ENCODE peak calls at places on chromosomes 13 and 19, in seven cellular contexts. One of them, this sample, is unnamed.

GRCh38 chr13:108560092-108560491 is 69.3 kb upstream of the MYO16 start:
- DNase-seq in psoas muscle: no peak
- DNase-seq in left ventricle myocardium inferior: no peak
- DNase-seq in cardiac fibroblast: no peak
- DNase-seq in LNCaP clone FGC: no peak
- DNase-seq in upper lobe of right lung: no peak
- DNase-seq in heart left ventricle: no peak
- DNase-seq in this sample: no peak

GRCh38 chr19:8243146-8243545 is 34.0 kb downstream of the CERS4 start:
- DNase-seq in psoas muscle: no peak
- DNase-seq in left ventricle myocardium inferior: no peak
- DNase-seq in cardiac fibroblast: no peak
- DNase-seq in LNCaP clone FGC: no peak
- DNase-seq in upper lobe of right lung: no peak
- DNase-seq in heart left ventricle: no peak
- DNase-seq in this sample: no peak

GRCh38 chr19:51368366-51369282 is at the start of gene CLDND2:
- DNase-seq in psoas muscle: no peak
- DNase-seq in left ventricle myocardium inferior: no peak
- DNase-seq in cardiac fibroblast: no peak
- DNase-seq in LNCaP clone FGC: no peak
- DNase-seq in upper lobe of right lung: no peak
- DNase-seq in heart left ventricle: no peak
- DNase-seq in this sample: no peak

GRCh38 chr13:31793246-31793645 is 53.9 kb downstream of the RXFP2 start:
- DNase-seq in psoas muscle: no peak
- DNase-seq in left ventricle myocardium inferior: no peak
- DNase-seq in cardiac fibroblast: peak
- DNase-seq in LNCaP clone FGC: peak
- DNase-seq in upper lobe of right lung: no peak
- DNase-seq in heart left ventricle: no peak
- DNase-seq in this sample: peak

GRCh38 chr13:30371649-30372265 is 50.5 kb upstream of the UBE2L5 start:
- DNase-seq in psoas muscle: no peak
- DNase-seq in left ventricle myocardium inferior: no peak
- DNase-seq in cardiac fibroblast: peak
- DNase-seq in LNCaP clone FGC: no peak
- DNase-seq in upper lobe of right lung: no peak
- DNase-seq in heart left ventricle: no peak
- DNase-seq in this sample: peak

GRCh38 chr13:103812966-103813365 is 746.7 kb upstream of the SLC10A2 start:
- DNase-seq in psoas muscle: no peak
- DNase-seq in left ventricle myocardium inferior: no peak
- DNase-seq in cardiac fibroblast: peak
- DNase-seq in LNCaP clone FGC: no peak
- DNase-seq in upper lobe of right lung: no peak
- DNase-seq in heart left ventricle: no peak
- DNase-seq in this sample: no peak

GRCh38 chr19:13712767-13713201 is 51.5 kb upstream of the MRI1 start:
- DNase-seq in psoas muscle: no peak
- DNase-seq in left ventricle myocardium inferior: peak
- DNase-seq in cardiac fibroblast: no peak
- DNase-seq in LNCaP clone FGC: no peak
- DNase-seq in upper lobe of right lung: no peak
- DNase-seq in heart left ventricle: peak
- DNase-seq in this sample: no peak

GRCh38 chr13:110329258-110329657 is 22.2 kb downstream of the COL4A2 start:
- DNase-seq in psoas muscle: no peak
- DNase-seq in left ventricle myocardium inferior: no peak
- DNase-seq in cardiac fibroblast: no peak
- DNase-seq in LNCaP clone FGC: no peak
- DNase-seq in upper lobe of right lung: no peak
- DNase-seq in heart left ventricle: no peak
- DNase-seq in this sample: no peak

GRCh38 chr13:111949311-111949710 is 117.6 kb upstream of the SOX1 start:
- DNase-seq in psoas muscle: no peak
- DNase-seq in left ventricle myocardium inferior: no peak
- DNase-seq in cardiac fibroblast: no peak
- DNase-seq in LNCaP clone FGC: no peak
- DNase-seq in upper lobe of right lung: peak
- DNase-seq in heart left ventricle: no peak
- DNase-seq in this sample: no peak

GRCh38 chr13:79805317-79805716 is 324.4 kb downstream of the NDFIP2 start:
- DNase-seq in psoas muscle: no peak
- DNase-seq in left ventricle myocardium inferior: no peak
- DNase-seq in cardiac fibroblast: no peak
- DNase-seq in LNCaP clone FGC: no peak
- DNase-seq in upper lobe of right lung: no peak
- DNase-seq in heart left ventricle: no peak
- DNase-seq in this sample: no peak

GRCh38 chr13:39786091-39786490 is 130.6 kb downstream of the COG6 start:
- DNase-seq in psoas muscle: no peak
- DNase-seq in left ventricle myocardium inferior: no peak
- DNase-seq in cardiac fibroblast: no peak
- DNase-seq in LNCaP clone FGC: no peak
- DNase-seq in upper lobe of right lung: no peak
- DNase-seq in heart left ventricle: no peak
- DNase-seq in this sample: no peak

GRCh38 chr13:50801087-50801931 is 42.2 kb downstream of the DLEU7 start:
- DNase-seq in psoas muscle: no peak
- DNase-seq in left ventricle myocardium inferior: no peak
- DNase-seq in cardiac fibroblast: peak
- DNase-seq in LNCaP clone FGC: peak
- DNase-seq in upper lobe of right lung: no peak
- DNase-seq in heart left ventricle: peak
- DNase-seq in this sample: peak

GRCh38 chr13:66665991-66666390 is 564.1 kb downstream of the PCDH9 start:
- DNase-seq in psoas muscle: peak
- DNase-seq in left ventricle myocardium inferior: peak
- DNase-seq in cardiac fibroblast: peak
- DNase-seq in LNCaP clone FGC: no peak
- DNase-seq in upper lobe of right lung: peak
- DNase-seq in heart left ventricle: no peak
- DNase-seq in this sample: peak

GRCh38 chr13:68051910-68052309 is 821.8 kb upstream of the PCDH9 start:
- DNase-seq in psoas muscle: no peak
- DNase-seq in left ventricle myocardium inferior: no peak
- DNase-seq in cardiac fibroblast: no peak
- DNase-seq in LNCaP clone FGC: no peak
- DNase-seq in upper lobe of right lung: no peak
- DNase-seq in heart left ventricle: no peak
- DNase-seq in this sample: no peak

GRCh38 chr13:46348976-46349375 is 38.1 kb downstream of the RUBCNL start:
- DNase-seq in psoas muscle: no peak
- DNase-seq in left ventricle myocardium inferior: no peak
- DNase-seq in cardiac fibroblast: peak
- DNase-seq in LNCaP clone FGC: no peak
- DNase-seq in upper lobe of right lung: no peak
- DNase-seq in heart left ventricle: no peak
- DNase-seq in this sample: peak

GRCh38 chr19:58038688-58039204 is 4.9 kb downstream of the ZSCAN1 start:
- DNase-seq in psoas muscle: no peak
- DNase-seq in left ventricle myocardium inferior: no peak
- DNase-seq in cardiac fibroblast: no peak
- DNase-seq in LNCaP clone FGC: no peak
- DNase-seq in upper lobe of right lung: no peak
- DNase-seq in heart left ventricle: no peak
- DNase-seq in this sample: no peak

GRCh38 chr19:5080030-5080644 is 111.2 kb downstream of the KDM4B start:
- DNase-seq in psoas muscle: no peak
- DNase-seq in left ventricle myocardium inferior: no peak
- DNase-seq in cardiac fibroblast: no peak
- DNase-seq in LNCaP clone FGC: no peak
- DNase-seq in upper lobe of right lung: no peak
- DNase-seq in heart left ventricle: no peak
- DNase-seq in this sample: no peak

GRCh38 chr13:73934215-73934623 is 200.0 kb downstream of the KLF12 start:
- DNase-seq in psoas muscle: no peak
- DNase-seq in left ventricle myocardium inferior: no peak
- DNase-seq in cardiac fibroblast: peak
- DNase-seq in LNCaP clone FGC: no peak
- DNase-seq in upper lobe of right lung: no peak
- DNase-seq in heart left ventricle: no peak
- DNase-seq in this sample: no peak

GRCh38 chr13:95367309-95367843 is 66.1 kb upstream of the ABCC4 start:
- DNase-seq in psoas muscle: no peak
- DNase-seq in left ventricle myocardium inferior: no peak
- DNase-seq in cardiac fibroblast: no peak
- DNase-seq in LNCaP clone FGC: no peak
- DNase-seq in upper lobe of right lung: no peak
- DNase-seq in heart left ventricle: no peak
- DNase-seq in this sample: peak

GRCh38 chr19:1245884-1246816 is 2.2 kb upstream of the MIDN start:
- DNase-seq in psoas muscle: peak
- DNase-seq in left ventricle myocardium inferior: peak
- DNase-seq in cardiac fibroblast: no peak
- DNase-seq in LNCaP clone FGC: no peak
- DNase-seq in upper lobe of right lung: peak
- DNase-seq in heart left ventricle: peak
- DNase-seq in this sample: no peak

GRCh38 chr19:1244693-1245451 is 3.3 kb downstream of the ATP5F1D start:
- DNase-seq in psoas muscle: peak
- DNase-seq in left ventricle myocardium inferior: peak
- DNase-seq in cardiac fibroblast: no peak
- DNase-seq in LNCaP clone FGC: no peak
- DNase-seq in upper lobe of right lung: peak
- DNase-seq in heart left ventricle: peak
- DNase-seq in this sample: no peak

GRCh38 chr19:1245468-1245867 is 2.9 kb upstream of the MIDN start:
- DNase-seq in psoas muscle: peak
- DNase-seq in left ventricle myocardium inferior: no peak
- DNase-seq in cardiac fibroblast: no peak
- DNase-seq in LNCaP clone FGC: no peak
- DNase-seq in upper lobe of right lung: no peak
- DNase-seq in heart left ventricle: no peak
- DNase-seq in this sample: no peak

GRCh38 chr19:1241417-1242095 is at the start of gene ATP5F1D:
- DNase-seq in psoas muscle: peak
- DNase-seq in left ventricle myocardium inferior: peak
- DNase-seq in cardiac fibroblast: peak
- DNase-seq in LNCaP clone FGC: no peak
- DNase-seq in upper lobe of right lung: peak
- DNase-seq in heart left ventricle: peak
- DNase-seq in this sample: peak

DNA sequence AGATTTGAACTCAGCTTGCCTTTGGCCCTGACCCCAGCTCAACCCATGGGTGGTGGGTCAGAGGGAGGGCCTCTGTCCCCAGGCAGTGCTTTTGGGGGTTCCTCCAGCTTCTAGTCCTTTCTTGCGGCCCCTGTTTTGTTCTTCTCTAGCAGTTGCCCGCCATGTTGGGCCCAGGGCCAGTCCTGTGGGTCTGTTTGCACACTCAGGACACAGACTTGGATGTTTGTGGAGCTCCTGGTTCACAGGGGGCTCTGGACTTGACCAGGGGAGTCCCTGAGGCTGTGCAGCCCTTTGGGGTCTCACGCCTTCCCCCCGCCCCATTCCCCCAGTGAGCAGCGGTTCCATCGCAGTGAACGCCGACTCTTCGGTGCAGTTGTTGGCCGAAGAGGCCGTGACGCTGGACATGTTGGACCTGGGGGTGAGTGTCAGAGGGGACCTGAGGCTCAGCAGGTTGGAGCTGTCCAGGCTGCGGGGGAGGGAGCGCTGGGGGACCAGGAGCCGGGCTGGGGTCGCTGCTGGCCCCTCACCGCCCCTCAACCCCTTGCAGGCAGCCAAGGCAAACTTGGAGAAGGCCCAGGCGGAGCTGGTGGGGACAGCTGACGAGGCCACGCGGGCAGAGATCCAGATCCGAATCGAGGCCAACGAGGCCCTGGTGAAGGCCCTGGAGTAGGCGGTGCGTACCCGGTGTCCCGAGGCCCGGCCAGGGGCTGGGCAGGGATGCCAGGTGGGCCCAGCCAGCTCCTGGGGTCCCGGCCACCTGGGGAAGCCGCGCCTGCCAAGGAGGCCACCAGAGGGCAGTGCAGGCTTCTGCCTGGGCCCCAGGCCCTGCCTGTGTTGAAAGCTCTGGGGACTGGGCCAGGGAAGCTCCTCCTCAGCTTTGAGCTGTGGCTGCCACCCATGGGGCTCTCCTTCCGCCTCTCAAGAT is 2.5 kb downstream of the ATP5F1D start:
- DNase-seq in psoas muscle: peak
- DNase-seq in left ventricle myocardium inferior: peak
- DNase-seq in cardiac fibroblast: peak
- DNase-seq in LNCaP clone FGC: no peak
- DNase-seq in upper lobe of right lung: peak
- DNase-seq in heart left ventricle: peak
- DNase-seq in this sample: peak
- TF ChIP-seq CTCF in psoas muscle: peak
- TF ChIP-seq CTCF in left ventricle myocardium inferior: peak
- TF ChIP-seq CTCF in cardiac fibroblast: peak
- TF ChIP-seq CTCF in LNCaP clone FGC: peak
- TF ChIP-seq CTCF in upper lobe of right lung: peak
- TF ChIP-seq CTCF in heart left ventricle: peak
- TF ChIP-seq CTCF in this sample: peak

GRCh38 chr19:47512183-47512947 is 2.5 kb downstream of the NAPA start:
- DNase-seq in psoas muscle: no peak
- DNase-seq in left ventricle myocardium inferior: no peak
- DNase-seq in cardiac fibroblast: peak
- DNase-seq in LNCaP clone FGC: peak
- DNase-seq in upper lobe of right lung: no peak
- DNase-seq in heart left ventricle: peak
- DNase-seq in this sample: peak
- H3K4me3 ChIP-seq in psoas muscle: peak
- H3K4me3 ChIP-seq in left ventricle myocardium inferior: peak
- H3K4me3 ChIP-seq in cardiac fibroblast: peak
- H3K4me3 ChIP-seq in LNCaP clone FGC: peak
- H3K4me3 ChIP-seq in upper lobe of right lung: peak
- H3K4me3 ChIP-seq in heart left ventricle: no peak
- H3K4me3 ChIP-seq in this sample: peak

GRCh38 chr19:3343619-3344502 is 22.5 kb upstream of the NFIC start:
- DNase-seq in psoas muscle: peak
- DNase-seq in left ventricle myocardium inferior: peak
- DNase-seq in cardiac fibroblast: peak
- DNase-seq in LNCaP clone FGC: peak
- DNase-seq in upper lobe of right lung: peak
- DNase-seq in heart left ventricle: peak
- DNase-seq in this sample: peak
- TF ChIP-seq CTCF in psoas muscle: no peak
- TF ChIP-seq CTCF in left ventricle myocardium inferior: no peak
- TF ChIP-seq CTCF in cardiac fibroblast: no peak
- TF ChIP-seq CTCF in LNCaP clone FGC: no peak
- TF ChIP-seq CTCF in upper lobe of right lung: peak
- TF ChIP-seq CTCF in heart left ventricle: no peak
- TF ChIP-seq CTCF in this sample: no peak

DNA sequence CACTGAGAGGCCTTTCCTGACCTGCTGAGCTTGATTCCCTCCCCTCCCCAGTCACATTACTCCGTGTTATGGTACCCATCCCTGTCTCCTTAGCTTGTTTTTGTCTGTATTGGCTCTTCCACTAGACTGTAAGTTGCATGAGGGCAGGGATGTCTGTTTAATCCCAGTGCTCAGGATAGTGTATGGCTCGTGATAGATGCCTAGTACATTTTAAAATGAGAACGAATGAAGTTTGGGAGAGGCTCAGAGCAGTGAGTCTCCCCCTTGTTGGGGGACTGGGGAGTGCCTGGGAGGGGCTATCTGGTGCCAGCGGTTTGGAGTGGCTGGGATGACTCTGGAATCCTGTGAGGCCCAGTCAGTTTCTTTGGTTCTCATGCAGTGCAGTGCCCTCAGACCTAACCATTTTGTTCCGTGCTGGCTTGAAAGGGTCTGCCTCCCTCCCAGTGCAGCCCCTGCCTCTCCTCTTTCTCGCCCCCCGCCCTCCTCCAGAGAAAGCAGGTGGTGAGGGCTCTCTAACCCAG is 35.5 kb downstream of the ACTN4 start:
- DNase-seq in psoas muscle: no peak
- DNase-seq in left ventricle myocardium inferior: no peak
- DNase-seq in cardiac fibroblast: no peak
- DNase-seq in LNCaP clone FGC: no peak
- DNase-seq in upper lobe of right lung: no peak
- DNase-seq in heart left ventricle: no peak
- DNase-seq in this sample: no peak
- H3K4me3 ChIP-seq in psoas muscle: no peak
- H3K4me3 ChIP-seq in left ventricle myocardium inferior: no peak
- H3K4me3 ChIP-seq in cardiac fibroblast: no peak
- H3K4me3 ChIP-seq in LNCaP clone FGC: peak
- H3K4me3 ChIP-seq in upper lobe of right lung: no peak
- H3K4me3 ChIP-seq in heart left ventricle: no peak
- H3K4me3 ChIP-seq in this sample: no peak